ENCODE peak calls at places on chromosomes 7 and 10, in six cellular contexts. One of them, this sample, is unnamed.

GRCh38 chr10:75507469-75507868 is 76.0 kb downstream of the LRMDA start:
- DNase-seq in CD4-positive, alpha-beta T cell: no peak
- DNase-seq in GM10248: no peak
- DNase-seq in GM13977: no peak
- DNase-seq in retinal pigment epithelial cell: no peak
- DNase-seq in AG09309: no peak
- DNase-seq in this sample: no peak

GRCh38 chr10:78359641-78360091 is 326.0 kb downstream of the RPS24 start:
- DNase-seq in GM13977: no peak
- DNase-seq in AG09309: no peak
- DNase-seq in retinal pigment epithelial cell: no peak
- DNase-seq in CD4-positive, alpha-beta T cell: no peak
- DNase-seq in GM10248: no peak
- DNase-seq in this sample: no peak

GRCh38 chr10:105634283-105634682 is 993.2 kb downstream of the SORCS3 start:
- DNase-seq in AG09309: no peak
- DNase-seq in GM10248: no peak
- DNase-seq in GM13977: no peak
- DNase-seq in retinal pigment epithelial cell: no peak
- DNase-seq in CD4-positive, alpha-beta T cell: no peak
- DNase-seq in this sample: no peak

GRCh38 chr7:137992738-137993394 is 9.0 kb downstream of the CREB3L2 start:
- DNase-seq in GM10248: no peak
- DNase-seq in GM13977: no peak
- DNase-seq in AG09309: peak; percentile 98
- DNase-seq in CD4-positive, alpha-beta T cell: no peak
- DNase-seq in retinal pigment epithelial cell: no peak
- DNase-seq in this sample: no peak

GRCh38 chr7:55432506-55432905 is 67.4 kb downstream of the LANCL2 start:
- DNase-seq in retinal pigment epithelial cell: no peak
- DNase-seq in GM13977: no peak
- DNase-seq in GM10248: no peak
- DNase-seq in CD4-positive, alpha-beta T cell: no peak
- DNase-seq in AG09309: no peak
- DNase-seq in this sample: no peak

GRCh38 chr10:97371696-97372095 is 29.4 kb downstream of the RRP12 start:
- DNase-seq in AG09309: no peak
- DNase-seq in retinal pigment epithelial cell: no peak
- DNase-seq in CD4-positive, alpha-beta T cell: no peak
- DNase-seq in GM13977: no peak
- DNase-seq in GM10248: no peak
- DNase-seq in this sample: no peak

GRCh38 chr7:49112222-49112621 is 187.9 kb downstream of the CDC14C start:
- DNase-seq in AG09309: no peak
- DNase-seq in CD4-positive, alpha-beta T cell: no peak
- DNase-seq in GM10248: no peak
- DNase-seq in retinal pigment epithelial cell: no peak
- DNase-seq in GM13977: no peak
- DNase-seq in this sample: no peak

GRCh38 chr10:57919864-57920263 is 347.8 kb downstream of the IPMK start:
- DNase-seq in retinal pigment epithelial cell: no peak
- DNase-seq in AG09309: no peak
- DNase-seq in GM13977: no peak
- DNase-seq in GM10248: no peak
- DNase-seq in CD4-positive, alpha-beta T cell: no peak
- DNase-seq in this sample: no peak

GRCh38 chr10:113651021-113651420 is 12.8 kb downstream of the NRAP start:
- DNase-seq in CD4-positive, alpha-beta T cell: no peak
- DNase-seq in GM10248: no peak
- DNase-seq in GM13977: no peak
- DNase-seq in retinal pigment epithelial cell: no peak
- DNase-seq in AG09309: no peak
- DNase-seq in this sample: no peak

GRCh38 chr10:78343266-78343665 is 309.6 kb downstream of the RPS24 start:
- DNase-seq in retinal pigment epithelial cell: no peak
- DNase-seq in CD4-positive, alpha-beta T cell: no peak
- DNase-seq in AG09309: no peak
- DNase-seq in GM10248: no peak
- DNase-seq in GM13977: no peak
- DNase-seq in this sample: no peak

GRCh38 chr7:171364-171904 is 20.9 kb upstream of the FAM20C start:
- DNase-seq in GM10248: no peak
- DNase-seq in retinal pigment epithelial cell: no peak
- DNase-seq in AG09309: no peak
- DNase-seq in CD4-positive, alpha-beta T cell: no peak
- DNase-seq in GM13977: no peak
- DNase-seq in this sample: no peak

GRCh38 chr10:13890617-13891541 is 304.1 kb downstream of the PRPF18 start:
- DNase-seq in GM13977: peak; percentile 34
- DNase-seq in GM10248: no peak
- DNase-seq in AG09309: no peak
- DNase-seq in retinal pigment epithelial cell: no peak
- DNase-seq in CD4-positive, alpha-beta T cell: no peak
- DNase-seq in this sample: no peak

GRCh38 chr7:315516-316265 is 25.7 kb downstream of the FOXL3 start:
- DNase-seq in retinal pigment epithelial cell: no peak
- DNase-seq in GM13977: no peak
- DNase-seq in GM10248: no peak
- DNase-seq in AG09309: no peak
- DNase-seq in CD4-positive, alpha-beta T cell: no peak
- DNase-seq in this sample: no peak

GRCh38 chr10:34254596-34254995 is 560.5 kb downstream of the PARD3 start:
- DNase-seq in GM10248: no peak
- DNase-seq in CD4-positive, alpha-beta T cell: no peak
- DNase-seq in AG09309: no peak
- DNase-seq in retinal pigment epithelial cell: peak; percentile 34
- DNase-seq in GM13977: no peak
- DNase-seq in this sample: no peak

GRCh38 chr10:85602306-85602705 is 764.3 kb downstream of the GRID1 start:
- DNase-seq in CD4-positive, alpha-beta T cell: no peak
- DNase-seq in AG09309: no peak
- DNase-seq in retinal pigment epithelial cell: no peak
- DNase-seq in GM10248: no peak
- DNase-seq in GM13977: no peak
- DNase-seq in this sample: no peak

GRCh38 chr10:79224992-79225391 is 122.3 kb upstream of the PPIF start:
- DNase-seq in GM10248: no peak
- DNase-seq in GM13977: no peak
- DNase-seq in AG09309: no peak
- DNase-seq in CD4-positive, alpha-beta T cell: no peak
- DNase-seq in retinal pigment epithelial cell: no peak
- DNase-seq in this sample: no peak

GRCh38 chr7:102916881-102917280 is 4.1 kb downstream of the LRRC17 start:
- DNase-seq in GM13977: no peak
- DNase-seq in GM10248: no peak
- DNase-seq in AG09309: no peak
- DNase-seq in CD4-positive, alpha-beta T cell: no peak
- DNase-seq in retinal pigment epithelial cell: no peak
- DNase-seq in this sample: no peak

DNA sequence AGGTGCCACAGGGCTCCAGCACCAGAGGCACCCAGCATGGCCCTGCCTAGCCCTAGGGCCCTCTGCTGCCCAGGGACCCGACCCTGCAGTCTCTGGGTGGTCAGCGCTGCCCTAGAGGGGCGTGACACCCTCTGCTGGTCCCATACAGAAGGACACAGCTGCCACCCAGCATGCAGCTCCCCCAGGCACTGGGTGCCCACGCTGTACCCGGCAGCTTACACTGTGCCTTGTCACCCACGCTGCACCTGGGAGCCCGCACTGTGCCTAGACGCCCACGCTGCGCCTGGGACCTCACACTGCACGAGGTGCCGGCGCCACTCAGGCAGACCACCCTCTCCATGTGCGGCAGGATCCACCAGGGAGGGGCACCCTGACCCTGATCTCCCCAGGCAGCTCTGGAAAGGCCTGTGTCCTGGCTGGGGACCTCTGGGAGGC is 55.2 kb downstream of the PWWP2B start:
- DNase-seq in AG09309: no peak
- DNase-seq in retinal pigment epithelial cell: no peak
- DNase-seq in CD4-positive, alpha-beta T cell: no peak
- DNase-seq in GM13977: no peak
- DNase-seq in GM10248: no peak
- DNase-seq in this sample: no peak
- TF ChIP-seq CTCF in AG09309: peak; percentile 19
- TF ChIP-seq CTCF in retinal pigment epithelial cell: peak; percentile 31
- TF ChIP-seq CTCF in CD4-positive, alpha-beta T cell: no peak
- TF ChIP-seq CTCF in GM13977: peak; percentile 11
- TF ChIP-seq CTCF in GM10248: no peak
- TF ChIP-seq CTCF in this sample: no peak

DNA sequence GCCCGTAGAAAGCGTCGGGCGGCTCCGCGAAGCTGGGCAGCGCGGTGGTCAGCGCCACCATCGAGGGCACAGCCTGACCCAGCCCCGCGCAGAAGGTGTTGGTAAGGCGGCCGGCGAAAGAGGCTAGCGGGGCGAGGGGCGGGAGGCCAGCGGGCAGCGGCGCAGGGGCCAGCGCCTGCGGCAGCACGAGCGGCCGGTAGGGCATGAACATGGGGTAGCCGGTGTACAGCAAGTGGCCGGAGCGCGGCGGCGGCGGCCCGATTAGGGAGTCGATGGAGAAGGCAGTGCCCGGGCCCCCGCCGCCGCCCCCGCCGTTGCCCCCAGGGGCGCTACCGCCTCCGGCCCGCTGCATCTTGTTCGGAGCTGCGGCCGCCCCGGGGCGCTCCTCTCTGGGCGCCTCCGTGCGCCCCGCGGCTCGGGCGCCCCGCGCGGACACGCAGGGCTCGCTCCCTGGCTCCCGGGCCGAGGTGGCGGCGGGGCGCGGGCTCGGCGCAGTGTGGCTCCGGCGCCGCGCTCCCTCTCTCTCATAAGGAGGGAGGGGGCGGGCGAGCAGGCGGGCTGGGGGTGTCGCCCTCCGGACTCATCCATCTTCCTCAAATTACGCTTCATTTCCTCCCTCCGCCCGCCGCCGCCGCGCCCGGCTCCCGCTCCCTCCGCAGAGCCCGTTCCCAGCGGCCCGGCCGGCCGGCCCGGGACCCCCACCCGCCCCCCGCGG is at the start of gene GBX1:
- DNase-seq in GM13977: no peak
- DNase-seq in CD4-positive, alpha-beta T cell: no peak
- DNase-seq in GM10248: no peak
- DNase-seq in AG09309: no peak
- DNase-seq in retinal pigment epithelial cell: no peak
- DNase-seq in this sample: no peak
- TF ChIP-seq CTCF in GM13977: no peak
- TF ChIP-seq CTCF in CD4-positive, alpha-beta T cell: no peak
- TF ChIP-seq CTCF in GM10248: no peak
- TF ChIP-seq CTCF in AG09309: no peak
- TF ChIP-seq CTCF in retinal pigment epithelial cell: no peak
- TF ChIP-seq CTCF in this sample: no peak

DNA sequence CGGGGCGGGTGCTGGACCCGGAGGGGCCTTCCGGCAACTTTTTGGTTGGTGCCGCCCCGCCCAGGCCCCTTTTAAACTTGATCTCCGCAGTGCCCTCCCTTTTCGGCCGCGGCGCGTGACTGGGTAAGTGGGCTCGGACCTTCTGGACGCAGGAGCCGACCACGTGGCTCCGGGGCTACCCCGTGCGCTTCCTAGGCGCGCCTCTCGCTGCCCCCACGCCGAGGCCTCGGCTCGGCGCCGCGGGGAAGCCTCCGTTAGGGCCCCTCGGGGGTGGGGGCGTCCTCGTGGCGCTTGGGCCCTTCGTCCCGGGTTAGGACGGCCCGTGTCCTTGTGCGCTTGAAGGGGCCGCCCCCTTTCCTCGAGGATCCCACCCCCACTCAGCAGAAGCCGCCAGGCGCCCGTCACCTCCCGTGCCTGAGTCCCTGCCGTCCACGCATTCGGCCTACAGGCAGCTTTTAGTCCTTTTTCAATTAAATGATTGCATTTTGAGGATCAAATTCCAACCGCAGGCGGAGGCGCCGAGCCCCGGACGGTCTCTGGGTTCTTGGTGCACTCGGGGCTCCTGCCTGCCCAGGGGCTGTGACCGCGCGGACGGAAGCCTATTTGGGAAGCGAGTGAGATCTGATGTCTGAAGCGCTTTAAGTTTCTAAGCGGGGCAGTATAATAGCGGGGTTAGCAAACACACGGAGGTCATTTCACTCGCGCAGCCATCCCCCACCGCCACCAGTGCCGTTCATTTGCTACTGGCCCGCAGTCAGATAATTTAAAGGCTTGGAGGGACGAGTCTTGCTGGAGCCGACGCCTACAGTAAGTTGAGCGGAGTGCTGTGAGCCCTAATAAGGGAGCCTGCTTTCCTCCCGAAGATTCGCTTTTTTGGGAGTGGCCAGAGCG is 31.8 kb upstream of the TOMM7 start:
- DNase-seq in GM13977: peak; percentile 96
- DNase-seq in AG09309: peak; percentile 57
- DNase-seq in GM10248: peak; percentile 96
- DNase-seq in CD4-positive, alpha-beta T cell: peak; percentile 67
- DNase-seq in retinal pigment epithelial cell: no peak
- DNase-seq in this sample: no peak
- TF ChIP-seq CTCF in GM13977: no peak
- TF ChIP-seq CTCF in AG09309: no peak
- TF ChIP-seq CTCF in GM10248: no peak
- TF ChIP-seq CTCF in CD4-positive, alpha-beta T cell: peak; percentile 71
- TF ChIP-seq CTCF in retinal pigment epithelial cell: no peak
- TF ChIP-seq CTCF in this sample: no peak

GRCh38 chr10:416091-416515 is 273.4 kb downstream of the DIP2C start:
- DNase-seq in GM13977: no peak
- DNase-seq in retinal pigment epithelial cell: no peak
- DNase-seq in GM10248: no peak
- DNase-seq in AG09309: no peak
- DNase-seq in CD4-positive, alpha-beta T cell: no peak
- DNase-seq in this sample: no peak
- TF ChIP-seq CTCF in GM13977: no peak
- TF ChIP-seq CTCF in retinal pigment epithelial cell: peak; percentile 14
- TF ChIP-seq CTCF in GM10248: no peak
- TF ChIP-seq CTCF in AG09309: no peak
- TF ChIP-seq CTCF in CD4-positive, alpha-beta T cell: no peak
- TF ChIP-seq CTCF in this sample: no peak

DNA sequence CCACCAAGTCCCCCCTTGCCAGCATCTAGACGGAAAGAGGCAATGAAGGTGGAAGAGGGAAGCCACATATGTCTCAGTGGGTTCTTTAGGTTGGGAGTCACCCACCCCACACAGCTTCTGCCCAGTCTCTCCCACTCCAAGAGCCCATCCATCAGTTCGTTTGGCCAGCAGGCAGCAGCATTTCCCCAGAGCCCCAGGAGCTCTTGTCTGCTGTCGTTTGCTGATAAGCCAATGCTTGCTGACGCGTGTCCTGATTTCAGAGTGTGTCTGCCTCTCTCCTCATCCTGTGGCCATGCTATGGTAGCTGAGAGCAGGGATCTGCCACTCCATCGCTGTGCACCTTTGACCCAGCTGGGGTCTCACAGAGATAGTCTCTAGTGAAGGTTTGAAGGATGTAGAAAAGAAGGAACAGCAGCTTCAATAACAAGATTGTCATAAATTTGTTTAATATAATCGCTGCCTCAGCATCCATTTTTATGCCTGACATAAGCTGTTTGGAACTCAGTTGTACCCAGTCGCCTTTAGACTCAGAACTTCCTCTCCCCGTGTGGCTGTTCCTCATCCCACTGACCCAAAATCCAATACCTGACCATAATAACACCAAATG is 39.4 kb upstream of the GDF10 start:
- DNase-seq in AG09309: no peak
- DNase-seq in CD4-positive, alpha-beta T cell: no peak
- DNase-seq in GM13977: no peak
- DNase-seq in GM10248: no peak
- DNase-seq in retinal pigment epithelial cell: no peak
- DNase-seq in this sample: no peak
- TF ChIP-seq CTCF in AG09309: no peak
- TF ChIP-seq CTCF in CD4-positive, alpha-beta T cell: no peak
- TF ChIP-seq CTCF in GM13977: no peak
- TF ChIP-seq CTCF in GM10248: no peak
- TF ChIP-seq CTCF in retinal pigment epithelial cell: no peak
- TF ChIP-seq CTCF in this sample: no peak

GRCh38 chr10:81920213-81920829 is 45.3 kb downstream of the NRG3 start:
- DNase-seq in CD4-positive, alpha-beta T cell: no peak
- DNase-seq in GM10248: peak; percentile 21
- DNase-seq in retinal pigment epithelial cell: no peak
- DNase-seq in AG09309: no peak
- DNase-seq in GM13977: peak; percentile 37
- DNase-seq in this sample: no peak
- TF ChIP-seq CTCF in CD4-positive, alpha-beta T cell: peak; percentile 25
- TF ChIP-seq CTCF in GM10248: peak; percentile 51
- TF ChIP-seq CTCF in retinal pigment epithelial cell: peak; percentile 83
- TF ChIP-seq CTCF in AG09309: no peak
- TF ChIP-seq CTCF in GM13977: peak; percentile 69
- TF ChIP-seq CTCF in this sample: peak; percentile 37

This sample was measured in D721Med.